ENCODE peak calls at places on chromosomes 4 and X, in six cellular contexts. B is CD8-positive, alpha-beta T cell; W is IMR-90; I is HCT116; E is MM.1S; U is stomach. Y is an unnamed sample.

GRCh38 chrX:41711021-41711667 is 12.8 kb upstream of the GPR82 start:
- DNase-seq in B (no peak), I (no peak), U (no peak), E (no peak), W (no peak), Y (no peak)

GRCh38 chrX:51894697-51895336 is 1.4 kb downstream of the MAGED1 start:
- DNase-seq in B (no peak), I (no peak), W (peak; percentile 31), E (peak; percentile 7), U (no peak), Y (no peak)

GRCh38 chr4:156413411-156413985 is 459.8 kb upstream of the CTSO start:
- DNase-seq in B (no peak), E (no peak), W (no peak), U (no peak), I (no peak), Y (no peak)

GRCh38 chrX:110006826-110007375 is 4.0 kb downstream of the TMEM164 start:
- DNase-seq in E (no peak), W (peak; percentile 19), I (no peak), B (no peak), U (no peak), Y (no peak)

GRCh38 chrX:55907968-55908607 is 190.5 kb downstream of the RRAGB start:
- DNase-seq in B (peak; percentile 13), U (peak; percentile 58), W (no peak), I (peak; percentile 38), E (peak; percentile 65), Y (peak; percentile 79)

GRCh38 chr4:26058537-26058936 is 144.5 kb downstream of the SMIM20 start:
- DNase-seq in U (peak; percentile 58), B (no peak), I (no peak), W (no peak), E (no peak), Y (no peak)

GRCh38 chr4:139815646-139816601 is 150.3 kb downstream of the MGST2 start:
- DNase-seq in W (peak; percentile 90), I (no peak), B (no peak), E (no peak), U (no peak), Y (no peak)

GRCh38 chrX:48938721-48939416 is 18.5 kb downstream of the OTUD5 start:
- DNase-seq in B (no peak), I (no peak), E (peak; percentile 96), W (no peak), U (no peak), Y (no peak)

GRCh38 chrX:110310896-110311295 is 7.0 kb downstream of the AMMECR1 start:
- DNase-seq in W (no peak), E (peak; percentile 93), U (no peak), B (no peak), I (no peak), Y (no peak)

GRCh38 chrX:23398570-23398969 is 63.9 kb downstream of the PTCHD1 start:
- DNase-seq in E (no peak), W (no peak), B (no peak), U (no peak), I (no peak), Y (no peak)

DNA sequence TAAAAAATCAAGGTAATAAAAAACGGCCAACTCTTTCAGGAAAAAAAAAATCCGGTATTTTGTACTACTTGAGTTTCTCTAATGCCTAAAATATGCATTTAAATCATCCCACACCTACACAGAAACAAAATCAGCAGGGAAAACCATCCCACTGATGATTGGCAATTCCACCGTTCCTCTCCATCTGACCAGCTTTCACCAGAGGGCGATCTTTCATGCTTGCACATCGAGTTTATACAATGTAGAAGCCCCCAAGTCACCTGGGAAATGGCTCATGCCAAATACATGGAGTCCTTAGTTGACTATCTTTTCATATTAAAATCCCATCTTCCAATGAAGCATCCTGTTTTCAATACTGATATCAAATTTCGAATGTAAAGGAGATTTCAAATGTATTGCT is 69.2 kb downstream of the PTCHD1 start:
- DNase-seq in U (no peak), I (peak; percentile 6), E (no peak), W (no peak), B (no peak), Y (no peak)
- TF ChIP-seq CTCF in U (no peak), I (peak; percentile 20), E (no peak), W (no peak), B (no peak), Y (peak; percentile 28)

GRCh38 chrX:1336331-1337143 is at the start of gene IL3RA:
- DNase-seq in W (no peak), U (no peak), B (no peak), I (no peak), E (peak; percentile 9), Y (no peak)
- H3K4me1 ChIP-seq in W (no peaks in the 10 kb centered on the region), U (no peaks in the 10 kb centered on the region), B (peaks cover 7% of the 10 kb centered on the region), I (no peaks in the 10 kb centered on the region), E (no peaks in the 10 kb centered on the region), Y (no peaks in the 10 kb centered on the region)

DNA sequence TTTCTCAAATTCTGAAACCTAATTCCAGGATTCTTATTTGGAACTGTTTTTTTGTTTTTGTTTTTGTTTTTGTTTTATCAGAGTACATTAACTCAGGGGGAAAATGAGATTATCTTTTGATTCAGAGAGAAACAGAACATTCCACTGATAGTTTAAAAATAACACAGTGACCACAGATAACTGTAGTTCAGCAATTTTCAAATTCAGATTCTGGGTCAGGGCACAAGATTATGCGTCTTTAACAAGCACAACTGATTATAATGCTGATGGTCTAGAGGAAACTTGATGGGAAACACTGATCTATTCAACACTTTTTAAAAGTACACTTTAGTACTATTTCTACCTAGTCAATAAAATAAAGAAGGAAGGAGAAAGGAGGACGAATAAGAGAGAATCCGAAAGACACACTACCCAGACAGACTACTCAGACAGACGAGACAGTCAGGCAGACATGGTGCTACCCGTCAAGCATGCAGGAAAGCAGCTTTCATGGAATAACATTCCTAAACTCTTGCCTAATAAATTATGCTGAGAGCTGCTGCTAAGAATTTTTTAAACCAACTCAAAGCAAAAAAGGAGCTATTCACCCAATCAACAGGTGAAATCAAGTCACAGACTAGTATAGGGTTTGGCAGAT is 59.0 kb downstream of the APBB2 start:
- DNase-seq in B (no peak), I (no peak), W (peak; percentile 80), E (no peak), U (no peak), Y (no peak)
- H3K4me3 ChIP-seq in B (no peak overlapping the region), I (peak overlapping the region; percentile 3), W (no peak overlapping the region), E (no peak overlapping the region), U (no peak overlapping the region), Y (no peak overlapping the region)

DNA sequence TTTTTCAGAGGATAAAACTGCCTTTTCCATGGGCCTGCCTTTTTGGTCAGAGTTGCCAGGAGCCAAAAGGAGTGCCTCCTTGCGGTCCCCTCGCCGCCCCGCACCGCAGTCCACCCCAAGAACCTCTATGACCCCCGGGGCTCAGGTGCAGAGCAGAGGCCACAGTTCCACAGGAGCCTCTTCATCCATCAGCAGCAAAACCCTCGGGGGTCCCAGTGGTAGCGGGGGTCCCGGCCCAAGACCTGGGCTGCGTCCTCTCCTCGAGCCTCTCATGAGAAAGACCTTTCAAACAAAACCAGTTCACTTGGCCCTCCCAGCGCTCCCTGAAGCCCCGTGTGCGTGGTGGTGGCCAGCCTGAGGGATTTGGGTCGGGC is 16.8 kb downstream of the ZFYVE28 start:
- DNase-seq in I (no peak), W (no peak), B (no peak), E (no peak), U (no peak), Y (no peak)
- TF ChIP-seq CTCF in I (no peak), W (no peak), B (no peak), E (no peak), U (no peak), Y (no peak)

GRCh38 chr4:184447664-184448063 is 26.7 kb downstream of the IRF2 start:
- DNase-seq in E (no peak), W (no peak), B (no peak), U (no peak), I (no peak), Y (no peak)
- H3K4me1 ChIP-seq in E (peaks cover 77% of the 10 kb centered on the region), W (peaks cover 16% of the 10 kb centered on the region), B (peaks cover 54% of the 10 kb centered on the region), U (peaks cover 64% of the 10 kb centered on the region), I (no peaks in the 10 kb centered on the region), Y (no peaks in the 10 kb centered on the region)

GRCh38 chr4:5706486-5707290 is 1.7 kb downstream of the EVC2 start:
- DNase-seq in U (no peak), E (no peak), W (no peak), B (no peak), I (no peak), Y (no peak)
- H3K4me3 ChIP-seq in U (no peak overlapping the region), E (no peak overlapping the region), W (no peak overlapping the region), B (no peak overlapping the region), I (no peak overlapping the region), Y (no peak overlapping the region)

GRCh38 chr4:32334759-32335158 is 1614.6 kb downstream of the PCDH7 start:
- DNase-seq in W (no peak), U (no peak), E (no peak), B (no peak), I (no peak), Y (no peak)

GRCh38 chr4:32340591-32340990 is 1620.4 kb downstream of the PCDH7 start:
- DNase-seq in E (no peak), U (no peak), W (no peak), I (no peak), B (no peak), Y (no peak)

GRCh38 chr4:32342054-32342453 is 1621.9 kb downstream of the PCDH7 start:
- DNase-seq in U (no peak), E (no peak), I (no peak), B (no peak), W (no peak), Y (no peak)

GRCh38 chr4:32341342-32341741 is 1621.2 kb downstream of the PCDH7 start:
- DNase-seq in W (no peak), U (no peak), B (no peak), I (no peak), E (no peak), Y (no peak)

DNA sequence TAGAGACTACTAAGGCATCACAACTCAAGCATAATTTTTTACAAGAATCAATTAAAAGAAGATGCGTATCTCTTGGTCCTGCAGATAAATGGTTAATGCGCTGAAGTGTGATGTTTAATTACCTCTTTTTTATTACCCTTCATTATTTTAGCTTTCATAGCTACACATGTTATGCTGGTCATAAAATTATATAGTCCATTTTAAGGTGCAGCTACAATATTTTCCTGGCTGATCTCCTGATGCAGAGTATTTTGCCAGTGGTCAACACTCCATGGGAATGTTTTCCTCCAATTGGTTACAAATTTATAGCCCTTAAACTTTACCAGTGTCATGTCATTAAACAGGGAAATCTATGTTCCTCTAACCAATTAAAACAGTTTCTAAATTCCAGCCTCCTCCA is 1617.2 kb downstream of the PCDH7 start:
- DNase-seq in B (no peak), I (no peak), U (no peak), E (no peak), W (no peak), Y (no peak)
- TF ChIP-seq CTCF in B (no peak), I (no peak), U (no peak), E (no peak), W (no peak), Y (no peak)

GRCh38 chr4:2856266-2856665 is 12.6 kb downstream of the ADD1 start:
- DNase-seq in W (no peak), B (no peak), E (no peak), I (no peak), U (no peak), Y (no peak)
- H3K4me1 ChIP-seq in W (peaks cover 22% of the 10 kb centered on the region), B (peaks cover 69% of the 10 kb centered on the region), E (peaks cover 5% of the 10 kb centered on the region), I (peaks cover 12% of the 10 kb centered on the region), U (peaks cover 62% of the 10 kb centered on the region), Y (peaks cover 43% of the 10 kb centered on the region)

Y was measured in Caco-2.